ENCODE peak calls at places on chromosomes 3 and 15, in five cellular contexts. Y is K562, X is HepG2, N is H1, L is GM12878. C is an unnamed sample. For H4K20me1, the result is how much of the 10 kb centered on the place peaks cover.

GRCh38 chr3:10992017-10992945 is at the start of gene SLC6A1:
- DNase-seq in L (no peak), X (no peak), N (no peak), Y (no peak), C (no peak)

GRCh38 chr3:175383366-175383765 is 524.2 kb downstream of the NAALADL2 start:
- DNase-seq in X (no peak), Y (no peak), L (no peak), N (no peak), C (no peak)

GRCh38 chr15:73305331-73306211 is 63.2 kb downstream of the HCN4 start:
- DNase-seq in L (no peak), Y (peak), N (peak), X (peak), C (peak)

GRCh38 chr15:51619331-51620033 is 3.1 kb downstream of the DMXL2 start:
- DNase-seq in N (no peak), Y (no peak), L (no peak), X (no peak), C (no peak)

GRCh38 chr3:23704316-23704715 is 101.4 kb upstream of the UBE2E1 start:
- DNase-seq in L (no peak), X (no peak), Y (no peak), N (no peak), C (no peak)

GRCh38 chr3:141795719-141796435 is 32.7 kb downstream of the GRK7 start:
- DNase-seq in Y (no peak), L (no peak), N (no peak), X (no peak), C (no peak)

GRCh38 chr15:52503788-52504496 is 24.7 kb downstream of the MYO5A start:
- DNase-seq in N (no peak), L (peak), Y (no peak), X (no peak), C (no peak)

GRCh38 chr15:58864602-58865419 is 68.7 kb downstream of the SLTM start:
- DNase-seq in L (no peak), Y (no peak), N (peak), X (peak), C (no peak)

GRCh38 chr3:42501681-42502428 is 588 bp upstream of the VIPR1 start:
- DNase-seq in Y (peak), N (no peak), L (no peak), X (peak), C (no peak)

GRCh38 chr3:71031914-71032521 is 551.5 kb downstream of the FOXP1 start:
- DNase-seq in N (no peak), Y (no peak), L (no peak), X (no peak), C (no peak)

GRCh38 chr15:29063646-29064045 is 177.9 kb downstream of the APBA2 start:
- DNase-seq in L (no peak), Y (no peak), N (no peak), X (no peak), C (no peak)

GRCh38 chr3:150635076-150635475 is 32.0 kb downstream of the SELENOT start:
- DNase-seq in N (no peak), Y (peak), X (no peak), L (no peak), C (no peak)

GRCh38 chr15:93030430-93031102 is 58.4 kb downstream of the RGMA start:
- DNase-seq in N (peak), Y (peak), L (peak), X (peak), C (peak)

GRCh38 chr15:55526559-55527036 is 18.6 kb upstream of the DNAAF4 start:
- DNase-seq in X (peak), Y (peak), N (no peak), L (no peak), C (peak)

GRCh38 chr3:170355738-170356595 is 1.5 kb upstream of the SKIL start:
- DNase-seq in N (no peak), L (peak), X (no peak), Y (peak), C (no peak)

GRCh38 chr15:92803852-92804609 is 96.1 kb upstream of the CHD2 start:
- DNase-seq in Y (peak), X (peak), N (no peak), L (peak), C (peak)

GRCh38 chr3:100810671-100811070 is 101.4 kb downstream of the TFG start:
- DNase-seq in N (no peak), L (no peak), X (no peak), Y (no peak), C (no peak)

GRCh38 chr3:58205981-58206380 is 4.8 kb downstream of the DNASE1L3 start:
- DNase-seq in N (no peak), L (no peak), X (peak), Y (no peak), C (no peak)

GRCh38 chr3:132628157-132628556 is 31.1 kb downstream of the ACKR4 start:
- DNase-seq in N (no peak), L (no peak), Y (no peak), X (no peak), C (no peak)

GRCh38 chr15:60592386-60593339 is 113.7 kb upstream of the ICE2 start:
- DNase-seq in L (no peak), N (no peak), X (peak), Y (peak), C (no peak)

GRCh38 chr15:59048897-59049296 is 56.0 kb upstream of the CCNB2 start:
- DNase-seq in X (no peak), N (no peak), L (no peak), Y (no peak), C (no peak)

GRCh38 chr3:112555535-112556170 is 6.1 kb downstream of the ATG3 start:
- DNase-seq in N (no peak), X (no peak), Y (no peak), L (no peak), C (no peak)

GRCh38 chr3:194537732-194538247 is 51.0 kb upstream of the ATP13A3 start:
- DNase-seq in Y (no peak), N (no peak), X (peak), L (no peak), C (no peak)

GRCh38 chr3:134904333-134904771 is 109.3 kb downstream of the EPHB1 start:
- DNase-seq in L (peak), N (no peak), X (no peak), Y (no peak), C (no peak)

GRCh38 chr15:58698887-58699641 is 50.4 kb downstream of the ADAM10 start:
- DNase-seq in N (no peak), X (no peak), L (no peak), Y (no peak), C (no peak)

GRCh38 chr3:32438596-32439344 is 47.1 kb downstream of the CMTM7 start:
- DNase-seq in L (peak), X (no peak), Y (no peak), N (no peak), C (no peak)

GRCh38 chr3:155553800-155554199 is 191.1 kb downstream of the PLCH1 start:
- DNase-seq in X (peak), Y (no peak), N (no peak), L (no peak), C (no peak)

GRCh38 chr15:101264011-101264410 is 12.2 kb upstream of the CHSY1 start:
- DNase-seq in X (no peak), Y (no peak), N (no peak), L (peak), C (no peak)

GRCh38 chr3:126113238-126113555 is 29.3 kb upstream of the SLC41A3 start:
- DNase-seq in N (no peak), L (no peak), X (no peak), Y (no peak), C (no peak)

GRCh38 chr15:101439920-101440319 is 49.6 kb downstream of the PCSK6 start:
- DNase-seq in Y (no peak), L (no peak), N (no peak), X (no peak), C (no peak)

GRCh38 chr3:11556851-11557644 is 86.7 kb downstream of the VGLL4 start:
- DNase-seq in X (no peak), N (no peak), Y (no peak), L (no peak), C (no peak)

GRCh38 chr3:196398782-196399181 is 33.4 kb downstream of the UBXN7 start:
- DNase-seq in L (no peak), Y (no peak), N (no peak), X (no peak), C (no peak)

GRCh38 chr3:23959147-23959900 is 14.2 kb downstream of the NR1D2 start:
- DNase-seq in N (no peak), L (no peak), Y (no peak), X (peak), C (peak)

GRCh38 chr3:57757642-57758297 is 1.7 kb downstream of the SLMAP start:
- DNase-seq in X (peak), Y (peak), L (no peak), N (no peak), C (no peak)

GRCh38 chr15:93088981-93089854 is at the start of gene RGMA:
- DNase-seq in Y (no peak), N (no peak), X (no peak), L (no peak), C (no peak)

GRCh38 chr3:87248831-87249230 is 21.7 kb downstream of the CHMP2B start:
- DNase-seq in N (no peak), X (no peak), L (no peak), Y (no peak), C (no peak)

GRCh38 chr3:171862993-171863521 is 19.9 kb downstream of the TMEM212 start:
- DNase-seq in X (peak), N (no peak), Y (no peak), L (no peak), C (no peak)

GRCh38 chr3:39205131-39205530 is 12.7 kb upstream of the XIRP1 start:
- DNase-seq in N (no peak), X (no peak), L (no peak), Y (no peak), C (no peak)

GRCh38 chr3:129975332-129976090 is 991 bp downstream of the TRH start:
- DNase-seq in Y (no peak), L (no peak), N (no peak), X (no peak), C (no peak)

GRCh38 chr3:127574880-127575878 is 15.4 kb downstream of the TPRA1 start:
- DNase-seq in L (peak), Y (peak), X (peak), N (peak), C (peak)
- H4K20me1 ChIP-seq in L (under half), Y (under half), X (under half), N (under half), C (under half)

GRCh38 chr3:153138267-153139210 is 23.5 kb upstream of the RAP2B start:
- DNase-seq in Y (no peak), L (peak), N (no peak), X (peak), C (peak)
- TF ChIP-seq ZNF274 in Y (no peak), L (no peak), N (no peak), X (no peak), C (no peak)

GRCh38 chr15:38259134-38259533 is 6.5 kb downstream of the SPRED1 start:
- DNase-seq in Y (no peak), X (no peak), N (no peak), L (no peak), C (no peak)

GRCh38 chr15:38255690-38256089 is 3.1 kb downstream of the SPRED1 start:
- DNase-seq in X (no peak), Y (no peak), N (no peak), L (no peak), C (no peak)

GRCh38 chr15:38257676-38258075 is 5.0 kb downstream of the SPRED1 start:
- DNase-seq in Y (no peak), X (no peak), L (no peak), N (no peak), C (no peak)

GRCh38 chr15:38263996-38264395 is 11.4 kb downstream of the SPRED1 start:
- DNase-seq in X (no peak), N (no peak), Y (no peak), L (no peak), C (no peak)

DNA sequence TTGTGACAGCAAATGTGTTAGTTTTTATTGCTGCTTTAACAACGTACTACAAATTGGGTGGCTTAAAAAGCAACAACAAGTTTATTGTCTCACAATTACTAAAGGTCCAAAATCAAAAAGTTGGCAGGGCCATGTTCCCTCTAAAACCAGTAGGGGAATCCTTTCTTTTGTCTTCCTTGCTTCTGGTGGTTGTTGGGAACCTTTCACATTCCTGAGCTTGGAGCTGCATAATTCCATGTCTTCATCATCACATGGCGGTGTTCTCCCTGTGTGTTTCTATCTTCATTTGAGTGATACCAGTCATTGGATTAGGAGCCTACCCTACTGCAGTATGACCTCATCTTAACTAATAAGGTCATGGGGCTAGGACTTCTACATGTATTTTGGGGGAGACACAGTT is 7.4 kb downstream of the SPRED1 start:
- DNase-seq in Y (no peak), L (no peak), X (no peak), N (no peak), C (no peak)
- H4K20me1 ChIP-seq in Y (under half), L (under half), X (under half), N (under half), C (under half)

DNA sequence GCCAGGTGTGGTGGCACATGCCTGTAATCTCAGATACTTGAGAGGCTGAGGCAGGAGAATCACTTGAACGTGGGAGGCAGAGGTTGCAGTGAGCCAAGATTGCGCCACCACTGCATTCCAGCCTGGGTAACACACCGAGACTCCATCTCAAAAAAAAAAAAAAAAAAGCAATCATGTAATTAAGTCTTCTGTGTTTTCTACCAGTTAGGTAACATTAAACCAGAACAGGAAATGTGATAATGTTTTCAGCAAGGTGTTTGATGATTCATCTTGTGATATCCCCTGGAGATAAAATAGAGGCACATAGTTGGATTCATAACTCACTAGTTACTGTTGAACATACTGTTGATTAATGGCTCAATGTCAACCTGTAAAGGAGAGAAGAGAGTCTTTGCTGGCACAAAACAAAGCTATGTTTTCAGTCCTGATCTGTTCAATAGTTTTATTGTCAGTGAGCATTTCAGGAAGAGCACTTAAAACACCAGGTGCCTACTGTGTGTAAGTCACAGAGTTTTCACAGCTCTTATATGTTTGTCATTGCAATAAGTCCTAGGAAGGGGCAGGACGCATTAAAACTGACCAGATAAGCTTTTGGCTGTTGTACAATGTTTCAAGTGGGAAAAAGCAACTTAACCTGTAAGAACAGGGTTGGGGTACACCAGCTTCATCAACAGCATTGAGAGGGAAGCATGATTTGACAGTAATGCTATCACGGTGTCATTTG is 19.5 kb downstream of the DNAJB11 start:
- DNase-seq in Y (no peak), L (no peak), X (peak), N (no peak), C (peak)
- TF ChIP-seq ZNF274 in Y (no peak), L (no peak), X (no peak), N (no peak), C (no peak)